ENCODE peak calls at places on chromosome 15, in four cellular contexts. D is RPMI7951, T is ACHN, U is HCEC 1CT. C is an unnamed sample.

GRCh38 chr15:29774900-29775299 is 47.4 kb downstream of the TJP1 start:
- DNase-seq in U (peak), T (peak), D (peak), C (no peak)

GRCh38 chr15:41989573-41990242 is 17.4 kb upstream of the EHD4 start:
- DNase-seq in T (peak), U (peak), D (peak), C (peak)

GRCh38 chr15:50685976-50686467 is 575 bp downstream of the TRPM7 start:
- DNase-seq in U (peak), D (peak), T (peak), C (peak)

GRCh38 chr15:40438712-40439111 is 2.0 kb upstream of the BAHD1 start:
- DNase-seq in D (no peak), T (no peak), U (no peak), C (no peak)

GRCh38 chr15:79994651-79995050 is 23.7 kb upstream of the BCL2A1 start:
- DNase-seq in U (peak), D (peak), T (peak), C (no peak)

GRCh38 chr15:40146037-40146436 is 14.8 kb upstream of the BUB1B start:
- DNase-seq in T (peak), U (peak), D (peak), C (no peak)

GRCh38 chr15:62739082-62739481 is 303.5 kb upstream of the TPM1 start:
- DNase-seq in T (no peak), D (peak), U (peak), C (peak)

GRCh38 chr15:31352283-31352880 is 25.7 kb downstream of the KLF13 start:
- DNase-seq in D (peak), U (no peak), T (no peak), C (peak)

GRCh38 chr15:82942691-82943090 is 9.8 kb downstream of the HOMER2 start:
- DNase-seq in T (peak), U (no peak), D (peak), C (peak)

GRCh38 chr15:29668120-29668602 is 154.1 kb downstream of the TJP1 start:
- DNase-seq in D (peak), U (peak), T (peak), C (peak)

GRCh38 chr15:65981837-65982696 is 112.8 kb downstream of the RAB11A start:
- DNase-seq in T (peak), D (no peak), U (no peak), C (no peak)

GRCh38 chr15:28947241-28947674 is 61.5 kb downstream of the APBA2 start:
- DNase-seq in U (no peak), T (no peak), D (no peak), C (no peak)

GRCh38 chr15:68056097-68056865 is 2.2 kb downstream of the PIAS1 start:
- DNase-seq in T (no peak), D (no peak), U (no peak), C (no peak)

GRCh38 chr15:43383070-43383469 is 12.2 kb downstream of the TUBGCP4 start:
- DNase-seq in D (no peak), T (no peak), U (peak), C (peak)

GRCh38 chr15:92117301-92117731 is 263.8 kb downstream of the SLCO3A1 start:
- DNase-seq in D (no peak), T (no peak), U (no peak), C (no peak)

GRCh38 chr15:39213385-39213840 is 367.5 kb upstream of the THBS1 start:
- DNase-seq in T (no peak), D (peak), U (peak), C (no peak)

GRCh38 chr15:91942676-91943417 is 89.3 kb downstream of the SLCO3A1 start:
- DNase-seq in T (peak), U (peak), D (peak), C (no peak)

GRCh38 chr15:48330045-48330840 is 986 bp upstream of the DUT start:
- DNase-seq in T (peak), D (peak), U (peak), C (peak)

GRCh38 chr15:74889882-74890768 is at the start of gene MPI:
- DNase-seq in T (peak), U (peak), D (peak), C (peak)

GRCh38 chr15:55873024-55873745 is 120.2 kb downstream of the NEDD4 start:
- DNase-seq in T (no peak), U (no peak), D (peak), C (no peak)

GRCh38 chr15:57340673-57341259 is 35.5 kb upstream of the CGNL1 start:
- DNase-seq in D (peak), T (peak), U (peak), C (peak)

GRCh38 chr15:88628018-88628673 is 7.0 kb downstream of the AEN start:
- DNase-seq in T (no peak), D (no peak), U (no peak), C (no peak)

GRCh38 chr15:60740787-60741354 is 261.9 kb upstream of the ICE2 start:
- DNase-seq in U (peak), T (no peak), D (no peak), C (peak)

GRCh38 chr15:27707216-27707710 is 391.9 kb downstream of the OCA2 start:
- DNase-seq in D (no peak), U (no peak), T (no peak), C (no peak)

GRCh38 chr15:57680021-57680420 is 26.5 kb upstream of the POLR2M start:
- DNase-seq in D (peak), T (peak), U (peak), C (peak)

GRCh38 chr15:70490838-70491155 is 272.6 kb downstream of the UACA start:
- DNase-seq in D (no peak), U (no peak), T (no peak), C (no peak)

GRCh38 chr15:77516076-77516475 is 95.4 kb downstream of the HMG20A start:
- DNase-seq in U (no peak), D (peak), T (no peak), C (no peak)

GRCh38 chr15:54374184-54374947 is 396.1 kb downstream of the UNC13C start:
- DNase-seq in D (no peak), T (no peak), U (no peak), C (no peak)

GRCh38 chr15:49916998-49917397 is 202.0 kb downstream of the ATP8B4 start:
- DNase-seq in D (no peak), T (no peak), U (no peak), C (no peak)

C was measured in myocyte.